ENCODE peak calls at places on chromosomes 12 and 14, in six cellular contexts. One of them, this sample, is unnamed.

GRCh38 chr12:43237238-43237879 is 314.6 kb downstream of the ADAMTS20 start:
- DNase-seq in cardiac muscle cell: no peak
- DNase-seq in uterus: no peak
- DNase-seq in heart left ventricle: no peak
- DNase-seq in CD8-positive, alpha-beta T cell: no peak
- DNase-seq in Peyer's patch: no peak
- DNase-seq in this sample: no peak

GRCh38 chr14:71438684-71439083 is 493.5 kb upstream of the RGS6 start:
- DNase-seq in heart left ventricle: no peak
- DNase-seq in uterus: no peak
- DNase-seq in cardiac muscle cell: no peak
- DNase-seq in Peyer's patch: no peak
- DNase-seq in CD8-positive, alpha-beta T cell: no peak
- DNase-seq in this sample: no peak

GRCh38 chr14:88987516-88987915 is 163.1 kb downstream of the TTC8 start:
- DNase-seq in cardiac muscle cell: no peak
- DNase-seq in uterus: no peak
- DNase-seq in CD8-positive, alpha-beta T cell: no peak
- DNase-seq in heart left ventricle: no peak
- DNase-seq in Peyer's patch: no peak
- DNase-seq in this sample: no peak

GRCh38 chr12:32027684-32028355 is 68.6 kb downstream of the RESF1 start:
- DNase-seq in heart left ventricle: no peak
- DNase-seq in CD8-positive, alpha-beta T cell: no peak
- DNase-seq in Peyer's patch: peak; percentile 63
- DNase-seq in cardiac muscle cell: no peak
- DNase-seq in uterus: no peak
- DNase-seq in this sample: no peak

GRCh38 chr12:58541300-58541690 is 379.0 kb downstream of the LRIG3 start:
- DNase-seq in heart left ventricle: no peak
- DNase-seq in uterus: no peak
- DNase-seq in cardiac muscle cell: peak; percentile 6
- DNase-seq in CD8-positive, alpha-beta T cell: no peak
- DNase-seq in Peyer's patch: no peak
- DNase-seq in this sample: no peak

GRCh38 chr12:127393896-127394295 is 873.1 kb upstream of the TMEM132C start:
- DNase-seq in heart left ventricle: no peak
- DNase-seq in Peyer's patch: no peak
- DNase-seq in CD8-positive, alpha-beta T cell: no peak
- DNase-seq in uterus: no peak
- DNase-seq in cardiac muscle cell: no peak
- DNase-seq in this sample: no peak

GRCh38 chr14:91413547-91414474 is 3.8 kb downstream of the CCDC88C start:
- DNase-seq in Peyer's patch: peak; percentile 72
- DNase-seq in CD8-positive, alpha-beta T cell: peak; percentile 53
- DNase-seq in heart left ventricle: no peak
- DNase-seq in uterus: no peak
- DNase-seq in cardiac muscle cell: no peak
- DNase-seq in this sample: no peak

GRCh38 chr14:92684801-92685560 is 63.4 kb downstream of the LGMN start:
- DNase-seq in cardiac muscle cell: no peak
- DNase-seq in uterus: no peak
- DNase-seq in CD8-positive, alpha-beta T cell: no peak
- DNase-seq in heart left ventricle: no peak
- DNase-seq in Peyer's patch: no peak
- DNase-seq in this sample: no peak

GRCh38 chr12:59803735-59804134 is 207.9 kb downstream of the SLC16A7 start:
- DNase-seq in heart left ventricle: no peak
- DNase-seq in cardiac muscle cell: no peak
- DNase-seq in Peyer's patch: no peak
- DNase-seq in uterus: no peak
- DNase-seq in CD8-positive, alpha-beta T cell: no peak
- DNase-seq in this sample: no peak

GRCh38 chr12:94170690-94171594 is 22.6 kb downstream of the PLXNC1 start:
- DNase-seq in cardiac muscle cell: no peak
- DNase-seq in Peyer's patch: no peak
- DNase-seq in uterus: no peak
- DNase-seq in CD8-positive, alpha-beta T cell: no peak
- DNase-seq in heart left ventricle: peak; percentile 59
- DNase-seq in this sample: no peak

GRCh38 chr12:96238336-96239031 is 44.3 kb downstream of the ELK3 start:
- DNase-seq in Peyer's patch: no peak
- DNase-seq in uterus: no peak
- DNase-seq in cardiac muscle cell: peak; percentile 50
- DNase-seq in CD8-positive, alpha-beta T cell: no peak
- DNase-seq in heart left ventricle: peak; percentile 55
- DNase-seq in this sample: no peak

GRCh38 chr12:96236221-96236822 is 42.1 kb downstream of the ELK3 start:
- DNase-seq in CD8-positive, alpha-beta T cell: peak; percentile 42
- DNase-seq in uterus: peak; percentile 56
- DNase-seq in cardiac muscle cell: no peak
- DNase-seq in Peyer's patch: no peak
- DNase-seq in heart left ventricle: peak; percentile 64
- DNase-seq in this sample: no peak

GRCh38 chr12:96235497-96235826 is 41.3 kb downstream of the ELK3 start:
- DNase-seq in heart left ventricle: no peak
- DNase-seq in Peyer's patch: no peak
- DNase-seq in CD8-positive, alpha-beta T cell: no peak
- DNase-seq in cardiac muscle cell: no peak
- DNase-seq in uterus: no peak
- DNase-seq in this sample: no peak

GRCh38 chr12:96237035-96237434 is 42.9 kb downstream of the ELK3 start:
- DNase-seq in cardiac muscle cell: no peak
- DNase-seq in Peyer's patch: no peak
- DNase-seq in uterus: no peak
- DNase-seq in CD8-positive, alpha-beta T cell: no peak
- DNase-seq in heart left ventricle: no peak
- DNase-seq in this sample: no peak

DNA sequence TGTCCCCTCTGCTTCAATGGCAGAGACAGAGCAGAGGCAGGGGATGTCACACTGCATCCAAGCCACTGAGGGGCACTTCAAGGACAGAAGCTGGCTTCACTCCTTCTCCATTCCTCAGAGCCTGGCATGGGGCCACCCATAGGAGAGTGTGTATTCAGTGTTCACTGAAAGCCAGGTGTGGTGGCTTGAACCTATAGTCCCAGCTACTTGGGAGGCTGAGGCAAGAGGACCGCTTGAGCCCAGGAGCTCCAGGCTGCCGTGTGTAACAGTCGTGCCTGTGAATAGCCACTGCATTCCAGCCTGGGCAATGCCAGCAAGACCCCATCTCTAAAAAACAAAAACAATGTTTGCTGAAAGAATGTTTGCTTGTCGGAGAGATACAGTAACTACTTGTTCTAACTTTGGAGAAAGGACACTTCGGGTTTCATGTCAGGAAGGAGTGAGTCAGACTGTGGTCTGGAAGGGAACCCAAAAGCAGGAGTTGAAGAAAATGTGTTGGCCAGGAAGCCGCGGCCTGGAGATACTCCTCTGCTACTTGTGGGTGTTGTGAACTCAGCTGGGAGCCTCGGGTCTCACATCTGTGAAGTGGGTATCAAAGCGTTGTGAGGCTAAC is 43.4 kb downstream of the ELK3 start:
- DNase-seq in heart left ventricle: peak; percentile 64
- DNase-seq in Peyer's patch: peak; percentile 31
- DNase-seq in CD8-positive, alpha-beta T cell: peak; percentile 61
- DNase-seq in cardiac muscle cell: no peak
- DNase-seq in uterus: peak; percentile 81
- DNase-seq in this sample: no peak
- H3K4me1 ChIP-seq in heart left ventricle: peaks cover 100% of the 10 kb centered on the region
- H3K4me1 ChIP-seq in Peyer's patch: peaks cover 76% of the 10 kb centered on the region
- H3K4me1 ChIP-seq in CD8-positive, alpha-beta T cell: peaks cover 48% of the 10 kb centered on the region
- H3K4me1 ChIP-seq in cardiac muscle cell: peaks cover 28% of the 10 kb centered on the region
- H3K4me1 ChIP-seq in uterus: peaks cover 53% of the 10 kb centered on the region
- H3K4me1 ChIP-seq in this sample: peaks cover 38% of the 10 kb centered on the region

DNA sequence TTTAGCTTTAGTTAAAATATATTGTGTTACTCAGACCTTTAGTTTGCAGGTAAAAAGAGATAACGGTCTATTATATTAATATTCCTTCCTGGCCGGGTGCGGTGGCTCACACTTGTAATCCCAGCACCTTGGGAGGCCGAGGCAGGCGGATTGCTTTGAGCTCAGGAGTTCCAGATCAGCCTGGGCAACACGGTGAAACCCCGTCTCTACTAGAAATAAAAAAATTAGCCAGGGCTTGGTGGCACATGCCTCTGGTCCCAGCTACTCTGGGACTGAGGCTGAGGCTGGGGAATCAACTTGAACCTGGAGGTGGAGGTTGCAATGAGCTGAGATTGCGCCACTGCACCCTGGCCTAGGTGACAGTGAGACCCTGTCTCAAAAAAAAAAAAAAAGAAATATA is 13.2 kb upstream of the EID3 start:
- DNase-seq in uterus: no peak
- DNase-seq in Peyer's patch: no peak
- DNase-seq in heart left ventricle: no peak
- DNase-seq in cardiac muscle cell: no peak
- DNase-seq in CD8-positive, alpha-beta T cell: no peak
- DNase-seq in this sample: no peak
- H3K4me3 ChIP-seq in uterus: no peak overlapping the region
- H3K4me3 ChIP-seq in Peyer's patch: no peak overlapping the region
- H3K4me3 ChIP-seq in heart left ventricle: peak overlapping the region; percentile 82
- H3K4me3 ChIP-seq in cardiac muscle cell: no peak overlapping the region
- H3K4me3 ChIP-seq in CD8-positive, alpha-beta T cell: no peak overlapping the region
- H3K4me3 ChIP-seq in this sample: no peak overlapping the region

GRCh38 chr14:23528555-23528954 is 23.0 kb downstream of the ZFHX2 start:
- DNase-seq in uterus: no peak
- DNase-seq in cardiac muscle cell: no peak
- DNase-seq in CD8-positive, alpha-beta T cell: no peak
- DNase-seq in Peyer's patch: no peak
- DNase-seq in heart left ventricle: no peak
- DNase-seq in this sample: no peak
- TF ChIP-seq CTCF in uterus: no peak
- TF ChIP-seq CTCF in cardiac muscle cell: peak; percentile 10
- TF ChIP-seq CTCF in CD8-positive, alpha-beta T cell: no peak
- TF ChIP-seq CTCF in Peyer's patch: no peak
- TF ChIP-seq CTCF in heart left ventricle: no peak
- TF ChIP-seq CTCF in this sample: peak; percentile 32

GRCh38 chr12:54360717-54361456 is 3.4 kb downstream of the GPR84 start:
- DNase-seq in CD8-positive, alpha-beta T cell: peak; percentile 53
- DNase-seq in Peyer's patch: peak; percentile 70
- DNase-seq in heart left ventricle: peak; percentile 79
- DNase-seq in uterus: peak; percentile 83
- DNase-seq in cardiac muscle cell: peak; percentile 92
- DNase-seq in this sample: peak; percentile 94

GRCh38 chr12:54359762-54360351 is 4.4 kb downstream of the GPR84 start:
- DNase-seq in heart left ventricle: no peak
- DNase-seq in cardiac muscle cell: no peak
- DNase-seq in uterus: no peak
- DNase-seq in CD8-positive, alpha-beta T cell: no peak
- DNase-seq in Peyer's patch: no peak
- DNase-seq in this sample: no peak

GRCh38 chr12:54358620-54358944 is 5.7 kb downstream of the GPR84 start:
- DNase-seq in cardiac muscle cell: no peak
- DNase-seq in Peyer's patch: no peak
- DNase-seq in heart left ventricle: no peak
- DNase-seq in uterus: no peak
- DNase-seq in CD8-positive, alpha-beta T cell: no peak
- DNase-seq in this sample: no peak

GRCh38 chr12:54357802-54358619 is 6.3 kb downstream of the GPR84 start:
- DNase-seq in cardiac muscle cell: no peak
- DNase-seq in heart left ventricle: no peak
- DNase-seq in Peyer's patch: peak; percentile 33
- DNase-seq in uterus: no peak
- DNase-seq in CD8-positive, alpha-beta T cell: peak; percentile 31
- DNase-seq in this sample: no peak

DNA sequence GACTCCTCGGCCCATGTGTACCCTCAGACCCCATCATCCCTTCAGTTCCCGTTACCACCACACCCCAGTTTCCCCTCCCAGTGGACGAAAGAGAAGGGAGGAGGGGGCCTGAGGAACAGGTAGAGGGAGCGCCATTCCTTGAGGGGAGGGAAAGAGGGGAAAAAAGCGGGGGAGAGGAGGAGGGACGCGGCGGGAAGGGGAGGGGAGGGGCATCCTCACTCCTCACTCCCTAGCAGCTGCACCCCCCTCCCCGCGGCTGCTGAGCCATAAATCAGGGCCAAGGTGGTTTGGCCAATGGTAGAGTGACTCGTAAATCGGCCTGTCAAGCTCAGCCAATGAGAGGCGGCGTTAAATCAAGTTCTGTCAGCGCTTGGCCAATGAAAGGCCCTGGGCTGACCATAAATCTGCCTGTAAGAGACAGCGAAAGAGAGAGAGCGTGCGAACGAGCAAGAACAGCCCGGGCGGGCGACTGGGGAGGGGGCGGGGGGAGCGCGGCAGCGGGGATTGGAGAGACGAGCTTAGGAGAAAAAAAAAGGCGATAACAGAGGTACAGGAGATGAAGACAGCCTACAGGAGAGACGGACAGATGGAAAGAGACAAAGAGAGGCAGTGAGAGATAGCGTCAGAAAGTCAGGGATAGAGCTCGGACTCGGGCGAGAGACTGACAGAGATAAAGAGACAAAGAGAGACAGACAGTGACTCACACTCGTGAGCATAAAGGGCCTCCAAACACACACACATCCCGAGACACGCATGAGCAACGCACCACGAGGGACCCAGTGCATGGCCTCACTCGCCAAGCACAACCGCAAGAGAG is 5.1 kb downstream of the GPR84 start:
- DNase-seq in Peyer's patch: peak; percentile 97
- DNase-seq in cardiac muscle cell: peak; percentile 99
- DNase-seq in uterus: peak; percentile 97
- DNase-seq in CD8-positive, alpha-beta T cell: peak; percentile 86
- DNase-seq in heart left ventricle: peak; percentile 98
- DNase-seq in this sample: peak; percentile 98
- H3K4me1 ChIP-seq in Peyer's patch: peaks cover 18% of the 10 kb centered on the region
- H3K4me1 ChIP-seq in cardiac muscle cell: peaks cover 47% of the 10 kb centered on the region
- H3K4me1 ChIP-seq in uterus: no peaks in the 10 kb centered on the region
- H3K4me1 ChIP-seq in CD8-positive, alpha-beta T cell: peaks cover 22% of the 10 kb centered on the region
- H3K4me1 ChIP-seq in heart left ventricle: peaks cover 43% of the 10 kb centered on the region
- H3K4me1 ChIP-seq in this sample: peaks cover 22% of the 10 kb centered on the region

GRCh38 chr12:56034586-56035332 is 7.0 kb upstream of the RPS26 start:
- DNase-seq in cardiac muscle cell: no peak
- DNase-seq in CD8-positive, alpha-beta T cell: peak; percentile 29
- DNase-seq in uterus: no peak
- DNase-seq in heart left ventricle: no peak
- DNase-seq in Peyer's patch: no peak
- DNase-seq in this sample: no peak

GRCh38 chr12:56032006-56032405 is 9.7 kb upstream of the RPS26 start:
- DNase-seq in heart left ventricle: no peak
- DNase-seq in Peyer's patch: no peak
- DNase-seq in CD8-positive, alpha-beta T cell: peak; percentile 30
- DNase-seq in uterus: no peak
- DNase-seq in cardiac muscle cell: no peak
- DNase-seq in this sample: no peak

GRCh38 chr12:56029166-56029519 is 8.3 kb downstream of the IKZF4 start:
- DNase-seq in uterus: no peak
- DNase-seq in Peyer's patch: no peak
- DNase-seq in CD8-positive, alpha-beta T cell: no peak
- DNase-seq in cardiac muscle cell: no peak
- DNase-seq in heart left ventricle: no peak
- DNase-seq in this sample: no peak

GRCh38 chr12:56028511-56029165 is 7.8 kb downstream of the IKZF4 start:
- DNase-seq in CD8-positive, alpha-beta T cell: no peak
- DNase-seq in uterus: no peak
- DNase-seq in cardiac muscle cell: no peak
- DNase-seq in heart left ventricle: no peak
- DNase-seq in Peyer's patch: no peak
- DNase-seq in this sample: no peak

GRCh38 chr12:56029666-56030293 is 8.9 kb downstream of the IKZF4 start:
- DNase-seq in cardiac muscle cell: peak; percentile 60
- DNase-seq in heart left ventricle: no peak
- DNase-seq in CD8-positive, alpha-beta T cell: peak; percentile 40
- DNase-seq in Peyer's patch: no peak
- DNase-seq in uterus: peak; percentile 41
- DNase-seq in this sample: peak; percentile 72
- H3K4me3 ChIP-seq in cardiac muscle cell: no peak overlapping the region
- H3K4me3 ChIP-seq in heart left ventricle: no peak overlapping the region
- H3K4me3 ChIP-seq in CD8-positive, alpha-beta T cell: no peak overlapping the region
- H3K4me3 ChIP-seq in Peyer's patch: no peak overlapping the region
- H3K4me3 ChIP-seq in uterus: no peak overlapping the region
- H3K4me3 ChIP-seq in this sample: no peak overlapping the region

GRCh38 chr12:124279846-124280360 is 15.0 kb upstream of the RFLNA start:
- DNase-seq in Peyer's patch: no peak
- DNase-seq in heart left ventricle: no peak
- DNase-seq in cardiac muscle cell: no peak
- DNase-seq in uterus: no peak
- DNase-seq in CD8-positive, alpha-beta T cell: no peak
- DNase-seq in this sample: no peak
- TF ChIP-seq CTCF in Peyer's patch: no peak
- TF ChIP-seq CTCF in heart left ventricle: no peak
- TF ChIP-seq CTCF in cardiac muscle cell: no peak
- TF ChIP-seq CTCF in uterus: no peak
- TF ChIP-seq CTCF in CD8-positive, alpha-beta T cell: no peak
- TF ChIP-seq CTCF in this sample: no peak

This sample was measured in BE2C.